ENCODE peak calls at places on chromosome 15, in eight cellular contexts. Z is lower lobe of right lung; M is fibroblast of mammary gland; C is stimulated activated CD4-positive, alpha-beta T cell treated with anti-CD3 and anti-CD28 coated beads, TNF-alpha, amount 100 ng/mL, for 24 hours; P is cardiac fibroblast; G is Caki2; F is mesenchymal stem cell; V is activated T-cell treated with anti-CD3 and anti-CD28 coated beads, Interleukin-2, amount 50 U/mL, for 1 hour. U is an unnamed sample.

GRCh38 chr15:98792117-98792516 is 143.8 kb downstream of the IGF1R start:
- DNase-seq in Z (no peak), M (no peak), C (no peak), P (no peak), G (no peak), F (no peak), V (no peak), U (no peak)

GRCh38 chr15:41621200-41622193 is 38.7 kb upstream of the MGA start:
- DNase-seq in Z (peak; percentile 88), M (peak; percentile 81), C (peak; percentile 77), P (peak; percentile 77), G (peak; percentile 92), F (peak; percentile 68), V (peak; percentile 76), U (peak; percentile 76)

GRCh38 chr15:101006931-101007687 is 88.0 kb downstream of the LRRK1 start:
- DNase-seq in Z (peak; percentile 85), M (peak; percentile 81), C (peak; percentile 72), P (peak; percentile 86), G (peak; percentile 67), F (peak; percentile 80), V (peak; percentile 63), U (peak; percentile 67)

GRCh38 chr15:56320316-56320715 is 44.9 kb upstream of the TEX9 start:
- DNase-seq in Z (no peak), M (no peak), C (no peak), P (no peak), G (no peak), F (no peak), V (no peak), U (no peak)

GRCh38 chr15:40295870-40296560 is 11.7 kb downstream of the PLCB2 start:
- DNase-seq in Z (peak; percentile 39), M (no peak), C (no peak), P (no peak), G (no peak), F (no peak), V (no peak), U (no peak)

GRCh38 chr15:41347236-41347635 is 14.6 kb downstream of the NUSAP1 start:
- DNase-seq in Z (no peak), M (no peak), C (no peak), P (no peak), G (no peak), F (no peak), V (no peak), U (no peak)

GRCh38 chr15:28900892-28901586 is 15.3 kb downstream of the APBA2 start:
- DNase-seq in Z (no peak), M (no peak), C (no peak), P (no peak), G (no peak), F (no peak), V (no peak), U (no peak)

GRCh38 chr15:84981711-84982300 is at the start of gene PDE8A:
- DNase-seq in Z (peak; percentile 75), M (peak; percentile 21), C (peak; percentile 6), P (no peak), G (no peak), F (peak; percentile 56), V (no peak), U (no peak)

GRCh38 chr15:34188711-34189110 is 21.2 kb downstream of the KATNBL1 start:
- DNase-seq in Z (no peak), M (no peak), C (no peak), P (peak; percentile 22), G (no peak), F (no peak), V (no peak), U (peak; percentile 3)

GRCh38 chr15:31278056-31278445 is 48.6 kb upstream of the KLF13 start:
- DNase-seq in Z (no peak), M (no peak), C (no peak), P (no peak), G (no peak), F (no peak), V (no peak), U (no peak)

GRCh38 chr15:99454941-99455795 is 110.6 kb upstream of the MEF2A start:
- DNase-seq in Z (peak; percentile 89), M (peak; percentile 93), C (no peak), P (peak; percentile 96), G (peak; percentile 90), F (peak; percentile 97), V (no peak), U (peak; percentile 87)

GRCh38 chr15:101105059-101105851 is 146.6 kb downstream of the CHSY1 start:
- DNase-seq in Z (no peak), M (peak; percentile 13), C (no peak), P (no peak), G (no peak), F (peak; percentile 62), V (no peak), U (no peak)

GRCh38 chr15:26260517-26261133 is 397.5 kb upstream of the ATP10A start:
- DNase-seq in Z (no peak), M (peak; percentile 27), C (peak; percentile 9), P (peak; percentile 17), G (peak; percentile 5), F (no peak), V (peak; percentile 23), U (no peak)

GRCh38 chr15:83992356-83993031 is 243.1 kb upstream of the GOLGA6L4 start:
- DNase-seq in Z (no peak), M (no peak), C (no peak), P (no peak), G (no peak), F (no peak), V (no peak), U (no peak)

GRCh38 chr15:78810377-78811123 is 714 bp downstream of the ADAMTS7 start:
- DNase-seq in Z (peak; percentile 57), M (peak; percentile 27), C (no peak), P (peak; percentile 58), G (no peak), F (peak; percentile 73), V (peak; percentile 31), U (peak; percentile 55)

GRCh38 chr15:40803688-40804087 is 3.2 kb upstream of the ZFYVE19 start:
- DNase-seq in Z (no peak), M (no peak), C (no peak), P (no peak), G (no peak), F (no peak), V (no peak), U (no peak)

GRCh38 chr15:77025066-77025435 is 30.1 kb downstream of the PSTPIP1 start:
- DNase-seq in Z (no peak), M (no peak), C (no peak), P (no peak), G (no peak), F (no peak), V (no peak), U (no peak)

GRCh38 chr15:44296625-44297524 is 8.4 kb downstream of the GOLM2 start:
- DNase-seq in Z (no peak), M (peak; percentile 64), C (no peak), P (peak; percentile 73), G (peak; percentile 78), F (peak; percentile 65), V (no peak), U (peak; percentile 39)

GRCh38 chr15:69744421-69745162 is 292.0 kb downstream of the RPLP1 start:
- DNase-seq in Z (no peak), M (no peak), C (no peak), P (no peak), G (no peak), F (no peak), V (no peak), U (no peak)

GRCh38 chr15:39427705-39428104 is 153.2 kb upstream of the THBS1 start:
- DNase-seq in Z (no peak), M (no peak), C (no peak), P (no peak), G (no peak), F (no peak), V (no peak), U (no peak)

GRCh38 chr15:63896336-63897115 is 62.8 kb upstream of the HERC1 start:
- DNase-seq in Z (no peak), M (peak; percentile 73), C (no peak), P (peak; percentile 56), G (peak; percentile 86), F (peak; percentile 68), V (no peak), U (peak; percentile 86)

GRCh38 chr15:99121207-99121606 is 16.3 kb downstream of the SYNM start:
- DNase-seq in Z (peak; percentile 22), M (no peak), C (no peak), P (no peak), G (no peak), F (no peak), V (no peak), U (no peak)

GRCh38 chr15:54273928-54274327 is 295.7 kb downstream of the UNC13C start:
- DNase-seq in Z (no peak), M (no peak), C (no peak), P (no peak), G (no peak), F (no peak), V (no peak), U (no peak)

GRCh38 chr15:70528270-70528706 is 235.1 kb downstream of the UACA start:
- DNase-seq in Z (no peak), M (no peak), C (no peak), P (no peak), G (no peak), F (peak; percentile 83), V (peak; percentile 55), U (no peak)

GRCh38 chr15:40985541-40986330 is 32.5 kb downstream of the CHAC1 start:
- DNase-seq in Z (no peak), M (peak; percentile 53), C (no peak), P (peak; percentile 54), G (no peak), F (peak; percentile 78), V (no peak), U (peak; percentile 73)

GRCh38 chr15:31438601-31439265 is 112.1 kb downstream of the KLF13 start:
- DNase-seq in Z (peak; percentile 82), M (no peak), C (no peak), P (no peak), G (no peak), F (no peak), V (no peak), U (no peak)

GRCh38 chr15:59994855-59995557 is 9.1 kb upstream of the FOXB1 start:
- DNase-seq in Z (no peak), M (no peak), C (no peak), P (no peak), G (no peak), F (no peak), V (peak; percentile 30), U (no peak)

GRCh38 chr15:31296304-31297220 is 30.1 kb upstream of the KLF13 start:
- DNase-seq in Z (peak; percentile 76), M (no peak), C (no peak), P (no peak), G (peak; percentile 49), F (no peak), V (peak; percentile 9), U (no peak)

GRCh38 chr15:33068531-33068990 is 126.0 kb downstream of the FMN1 start:
- DNase-seq in Z (peak; percentile 89), M (peak; percentile 12), C (no peak), P (no peak), G (peak; percentile 91), F (peak; percentile 17), V (no peak), U (peak; percentile 61)

GRCh38 chr15:78715930-78716329 is 74.9 kb upstream of the CHRNB4 start:
- DNase-seq in Z (no peak), M (peak; percentile 93), C (no peak), P (peak; percentile 95), G (peak; percentile 77), F (peak; percentile 10), V (no peak), U (peak; percentile 8)

GRCh38 chr15:94346272-94346671 is 114.9 kb downstream of the MCTP2 start:
- DNase-seq in Z (no peak), M (peak; percentile 19), C (no peak), P (no peak), G (no peak), F (no peak), V (no peak), U (no peak)

GRCh38 chr15:31801152-31801551 is 229.2 kb upstream of the CHRNA7 start:
- DNase-seq in Z (peak; percentile 49), M (peak; percentile 21), C (no peak), P (no peak), G (no peak), F (no peak), V (no peak), U (no peak)

GRCh38 chr15:43249236-43249635 is 17.5 kb downstream of the TGM5 start:
- DNase-seq in Z (no peak), M (no peak), C (no peak), P (peak; percentile 3), G (no peak), F (no peak), V (no peak), U (no peak)

GRCh38 chr15:39438795-39439577 is 141.9 kb upstream of the THBS1 start:
- DNase-seq in Z (peak; percentile 46), M (no peak), C (no peak), P (no peak), G (no peak), F (no peak), V (no peak), U (no peak)